ENCODE peak calls at places on chromosome 1, in six cellular contexts. One of them, this sample, is unnamed.

GRCh38 chr1:219329606-219330005 is 155.9 kb downstream of the LYPLAL1 start:
- DNase-seq in A549: no peak
- DNase-seq in IMR-90: peak; percentile 82
- DNase-seq in K562: no peak
- DNase-seq in HepG2: no peak
- DNase-seq in GM12878: no peak
- DNase-seq in this sample: no peak

GRCh38 chr1:38474738-38475623 is 384.6 kb downstream of the RRAGC start:
- DNase-seq in A549: no peak
- DNase-seq in IMR-90: no peak
- DNase-seq in K562: no peak
- DNase-seq in HepG2: no peak
- DNase-seq in GM12878: peak; percentile 97
- DNase-seq in this sample: no peak

GRCh38 chr1:15948600-15949452 is 27.1 kb downstream of the ZBTB17 start:
- DNase-seq in A549: no peak
- DNase-seq in IMR-90: peak; percentile 95
- DNase-seq in K562: peak; percentile 60
- DNase-seq in HepG2: no peak
- DNase-seq in GM12878: no peak
- DNase-seq in this sample: no peak

GRCh38 chr1:236381565-236382158 is 12.4 kb upstream of the EDARADD start:
- DNase-seq in A549: no peak
- DNase-seq in IMR-90: no peak
- DNase-seq in K562: no peak
- DNase-seq in HepG2: no peak
- DNase-seq in GM12878: no peak
- DNase-seq in this sample: no peak

GRCh38 chr1:3481046-3481445 is 26.6 kb downstream of the ARHGEF16 start:
- DNase-seq in A549: no peak
- DNase-seq in IMR-90: no peak
- DNase-seq in K562: no peak
- DNase-seq in HepG2: no peak
- DNase-seq in GM12878: no peak
- DNase-seq in this sample: no peak

GRCh38 chr1:24501371-24502167 is 1.1 kb upstream of the RCAN3 start:
- DNase-seq in A549: peak; percentile 44
- DNase-seq in IMR-90: no peak
- DNase-seq in K562: no peak
- DNase-seq in HepG2: no peak
- DNase-seq in GM12878: no peak
- DNase-seq in this sample: no peak

GRCh38 chr1:48859429-48859828 is 82.7 kb upstream of the BEND5 start:
- DNase-seq in A549: no peak
- DNase-seq in IMR-90: no peak
- DNase-seq in K562: no peak
- DNase-seq in HepG2: no peak
- DNase-seq in GM12878: no peak
- DNase-seq in this sample: no peak

GRCh38 chr1:8027748-8028631 is 1.9 kb upstream of the ERRFI1 start:
- DNase-seq in A549: peak; percentile 73
- DNase-seq in IMR-90: peak; percentile 92
- DNase-seq in K562: no peak
- DNase-seq in HepG2: peak; percentile 76
- DNase-seq in GM12878: no peak
- DNase-seq in this sample: no peak

GRCh38 chr1:92949937-92950817 is 11.1 kb downstream of the DIPK1A start:
- DNase-seq in A549: peak; percentile 52
- DNase-seq in IMR-90: peak; percentile 65
- DNase-seq in K562: no peak
- DNase-seq in HepG2: no peak
- DNase-seq in GM12878: no peak
- DNase-seq in this sample: no peak

GRCh38 chr1:73907051-73907450 is 290.9 kb downstream of the LRRIQ3 start:
- DNase-seq in A549: no peak
- DNase-seq in IMR-90: no peak
- DNase-seq in K562: no peak
- DNase-seq in HepG2: no peak
- DNase-seq in GM12878: no peak
- DNase-seq in this sample: no peak

GRCh38 chr1:181012203-181012520 is 10.5 kb downstream of the STX6 start:
- DNase-seq in A549: no peak
- DNase-seq in IMR-90: no peak
- DNase-seq in K562: no peak
- DNase-seq in HepG2: no peak
- DNase-seq in GM12878: no peak
- DNase-seq in this sample: no peak

GRCh38 chr1:70528591-70529333 is 117.7 kb downstream of the CTH start:
- DNase-seq in A549: peak; percentile 20
- DNase-seq in IMR-90: peak; percentile 33
- DNase-seq in K562: peak; percentile 33
- DNase-seq in HepG2: peak; percentile 13
- DNase-seq in GM12878: no peak
- DNase-seq in this sample: peak; percentile 76

GRCh38 chr1:166933633-166934032 is 41.7 kb downstream of the ILDR2 start:
- DNase-seq in A549: no peak
- DNase-seq in IMR-90: no peak
- DNase-seq in K562: no peak
- DNase-seq in HepG2: no peak
- DNase-seq in GM12878: no peak
- DNase-seq in this sample: no peak

GRCh38 chr1:151988405-151988851 is 5.2 kb downstream of the S100A10 start:
- DNase-seq in A549: peak; percentile 89
- DNase-seq in IMR-90: peak; percentile 74
- DNase-seq in K562: peak; percentile 55
- DNase-seq in HepG2: no peak
- DNase-seq in GM12878: no peak
- DNase-seq in this sample: no peak
- TF ChIP-seq BHLHE40 in A549: no peak
- TF ChIP-seq BHLHE40 in IMR-90: peak; percentile 3
- TF ChIP-seq BHLHE40 in K562: peak; percentile 31
- TF ChIP-seq BHLHE40 in HepG2: no peak
- TF ChIP-seq BHLHE40 in GM12878: no peak
- TF ChIP-seq BHLHE40 in this sample: no peak

DNA sequence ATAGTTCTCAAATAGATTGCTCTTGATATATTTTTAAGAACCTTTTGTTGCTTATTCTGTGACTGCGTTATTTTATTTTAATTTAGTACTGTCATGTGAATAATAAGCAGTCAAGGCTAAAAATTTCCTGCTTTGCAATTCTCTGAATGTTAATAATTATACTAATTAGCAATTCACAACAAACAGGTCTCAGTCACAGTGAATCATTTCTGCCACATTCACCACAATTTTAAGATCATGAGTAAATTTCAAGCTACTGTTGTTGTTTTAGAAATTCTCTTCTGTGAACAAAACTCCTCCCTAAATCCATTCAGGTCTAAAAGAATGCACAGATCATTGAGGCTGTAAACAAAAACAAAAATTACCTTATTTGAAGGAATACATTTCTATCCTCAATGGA is 339.6 kb upstream of the DPYD start:
- DNase-seq in A549: no peak
- DNase-seq in IMR-90: no peak
- DNase-seq in K562: no peak
- DNase-seq in HepG2: no peak
- DNase-seq in GM12878: no peak
- DNase-seq in this sample: no peak
- TF ChIP-seq BHLHE40 in A549: no peak
- TF ChIP-seq BHLHE40 in IMR-90: no peak
- TF ChIP-seq BHLHE40 in K562: no peak
- TF ChIP-seq BHLHE40 in HepG2: no peak
- TF ChIP-seq BHLHE40 in GM12878: no peak
- TF ChIP-seq BHLHE40 in this sample: no peak

GRCh38 chr1:208007938-208008342 is 97.0 kb upstream of the CD34 start:
- DNase-seq in A549: peak; percentile 12
- DNase-seq in IMR-90: peak; percentile 61
- DNase-seq in K562: no peak
- DNase-seq in HepG2: no peak
- DNase-seq in GM12878: no peak
- DNase-seq in this sample: no peak
- TF ChIP-seq BHLHE40 in A549: no peak
- TF ChIP-seq BHLHE40 in IMR-90: no peak
- TF ChIP-seq BHLHE40 in K562: no peak
- TF ChIP-seq BHLHE40 in HepG2: no peak
- TF ChIP-seq BHLHE40 in GM12878: no peak
- TF ChIP-seq BHLHE40 in this sample: no peak

GRCh38 chr1:60573726-60574409 is 500.3 kb upstream of the C1orf87 start:
- DNase-seq in A549: peak; percentile 25
- DNase-seq in IMR-90: no peak
- DNase-seq in K562: no peak
- DNase-seq in HepG2: peak; percentile 17
- DNase-seq in GM12878: no peak
- DNase-seq in this sample: no peak
- TF ChIP-seq BHLHE40 in A549: no peak
- TF ChIP-seq BHLHE40 in IMR-90: no peak
- TF ChIP-seq BHLHE40 in K562: no peak
- TF ChIP-seq BHLHE40 in HepG2: no peak
- TF ChIP-seq BHLHE40 in GM12878: no peak
- TF ChIP-seq BHLHE40 in this sample: no peak

DNA sequence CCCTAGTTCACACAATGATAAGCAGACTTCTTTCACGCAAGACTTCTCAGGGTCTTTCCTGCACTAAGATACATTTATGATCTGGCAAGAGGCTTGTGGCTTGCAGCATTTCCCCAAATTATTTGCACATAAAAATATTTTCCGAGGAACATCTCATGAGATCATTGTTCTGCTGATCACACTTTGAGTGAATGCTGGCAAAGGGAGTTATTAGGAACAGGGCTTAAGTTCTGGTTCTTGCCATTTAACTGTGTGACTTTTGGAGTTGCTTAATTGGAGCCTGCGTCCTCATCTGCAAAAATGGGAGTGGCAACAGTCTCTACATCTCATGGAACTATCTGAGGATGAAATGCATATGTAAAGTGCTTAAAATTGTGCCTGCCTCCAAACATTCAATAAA is 50.2 kb downstream of the GADD45A start:
- DNase-seq in A549: no peak
- DNase-seq in IMR-90: no peak
- DNase-seq in K562: no peak
- DNase-seq in HepG2: no peak
- DNase-seq in GM12878: no peak
- DNase-seq in this sample: no peak
- TF ChIP-seq BHLHE40 in A549: no peak
- TF ChIP-seq BHLHE40 in IMR-90: no peak
- TF ChIP-seq BHLHE40 in K562: no peak
- TF ChIP-seq BHLHE40 in HepG2: no peak
- TF ChIP-seq BHLHE40 in GM12878: no peak
- TF ChIP-seq BHLHE40 in this sample: no peak

GRCh38 chr1:158248122-158248521 is 6.1 kb upstream of the CD1A start:
- DNase-seq in A549: no peak
- DNase-seq in IMR-90: no peak
- DNase-seq in K562: no peak
- DNase-seq in HepG2: no peak
- DNase-seq in GM12878: peak; percentile 13
- DNase-seq in this sample: no peak

GRCh38 chr1:158249646-158250045 is 4.6 kb upstream of the CD1A start:
- DNase-seq in A549: no peak
- DNase-seq in IMR-90: no peak
- DNase-seq in K562: no peak
- DNase-seq in HepG2: no peak
- DNase-seq in GM12878: no peak
- DNase-seq in this sample: no peak

GRCh38 chr1:158248771-158249170 is 5.5 kb upstream of the CD1A start:
- DNase-seq in A549: no peak
- DNase-seq in IMR-90: no peak
- DNase-seq in K562: no peak
- DNase-seq in HepG2: no peak
- DNase-seq in GM12878: no peak
- DNase-seq in this sample: no peak

GRCh38 chr1:158251160-158251559 is 3.1 kb upstream of the CD1A start:
- DNase-seq in A549: no peak
- DNase-seq in IMR-90: no peak
- DNase-seq in K562: no peak
- DNase-seq in HepG2: no peak
- DNase-seq in GM12878: no peak
- DNase-seq in this sample: no peak

GRCh38 chr1:158246650-158247049 is 7.6 kb upstream of the CD1A start:
- DNase-seq in A549: no peak
- DNase-seq in IMR-90: no peak
- DNase-seq in K562: no peak
- DNase-seq in HepG2: no peak
- DNase-seq in GM12878: no peak
- DNase-seq in this sample: no peak
- TF ChIP-seq BHLHE40 in A549: no peak
- TF ChIP-seq BHLHE40 in IMR-90: no peak
- TF ChIP-seq BHLHE40 in K562: no peak
- TF ChIP-seq BHLHE40 in HepG2: no peak
- TF ChIP-seq BHLHE40 in GM12878: no peak
- TF ChIP-seq BHLHE40 in this sample: no peak

GRCh38 chr1:2377751-2378440 is 13.5 kb downstream of the MORN1 start:
- DNase-seq in A549: no peak
- DNase-seq in IMR-90: no peak
- DNase-seq in K562: no peak
- DNase-seq in HepG2: no peak
- DNase-seq in GM12878: no peak
- DNase-seq in this sample: no peak

GRCh38 chr1:2378956-2379732 is 12.2 kb downstream of the MORN1 start:
- DNase-seq in A549: no peak
- DNase-seq in IMR-90: no peak
- DNase-seq in K562: no peak
- DNase-seq in HepG2: no peak
- DNase-seq in GM12878: no peak
- DNase-seq in this sample: no peak

GRCh38 chr1:2380816-2381591 is 10.3 kb downstream of the MORN1 start:
- DNase-seq in A549: no peak
- DNase-seq in IMR-90: no peak
- DNase-seq in K562: no peak
- DNase-seq in HepG2: no peak
- DNase-seq in GM12878: no peak
- DNase-seq in this sample: no peak

GRCh38 chr1:2378441-2378851 is 12.9 kb downstream of the MORN1 start:
- DNase-seq in A549: no peak
- DNase-seq in IMR-90: no peak
- DNase-seq in K562: no peak
- DNase-seq in HepG2: no peak
- DNase-seq in GM12878: no peak
- DNase-seq in this sample: no peak

DNA sequence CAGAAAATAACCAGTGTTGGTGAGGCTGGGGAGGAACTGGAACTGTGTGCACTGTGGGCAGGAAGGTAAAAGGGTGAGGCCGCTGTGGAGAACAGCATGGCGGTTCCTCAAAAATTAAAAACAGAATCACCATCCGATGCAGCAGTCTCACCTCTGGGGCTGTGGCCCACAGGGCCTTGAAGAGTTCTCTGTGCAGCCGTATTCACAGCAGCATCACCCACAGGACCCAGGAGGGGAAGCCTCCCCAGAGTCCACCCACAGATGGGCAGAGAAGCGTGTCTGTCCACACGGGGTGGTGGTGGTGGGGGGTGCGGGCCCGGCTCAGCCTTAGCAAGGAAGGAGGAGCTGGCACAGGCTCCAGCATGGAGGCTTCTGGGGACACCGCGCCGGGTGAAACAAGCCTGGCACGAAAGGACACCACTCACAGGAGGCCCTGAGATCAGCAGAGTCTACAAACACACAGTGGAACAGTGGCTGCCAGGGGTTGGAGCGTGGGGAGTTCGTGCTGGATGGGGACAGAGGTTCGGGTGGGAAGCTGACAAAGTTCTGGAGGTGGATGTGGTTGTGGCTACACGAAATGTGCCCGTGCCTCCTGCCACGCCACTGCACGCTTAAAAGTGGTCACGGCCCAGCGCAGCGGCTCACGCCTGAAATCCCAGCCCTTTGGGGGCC is 11.5 kb downstream of the MORN1 start:
- DNase-seq in A549: no peak
- DNase-seq in IMR-90: no peak
- DNase-seq in K562: no peak
- DNase-seq in HepG2: no peak
- DNase-seq in GM12878: no peak
- DNase-seq in this sample: no peak
- TF ChIP-seq BHLHE40 in A549: no peak
- TF ChIP-seq BHLHE40 in IMR-90: no peak
- TF ChIP-seq BHLHE40 in K562: no peak
- TF ChIP-seq BHLHE40 in HepG2: no peak
- TF ChIP-seq BHLHE40 in GM12878: no peak
- TF ChIP-seq BHLHE40 in this sample: no peak

This sample was measured in HEK293T.